ENCODE peak calls at places on chromosomes 2 and 18, in eight cellular contexts. One of them, this sample, is unnamed.

GRCh38 chr2:43136862-43137261 is 89.5 kb downstream of the ZFP36L2 start:
- DNase-seq in SW480: no peak
- DNase-seq in anterior cingulate cortex: no peak
- DNase-seq in EH: no peak
- DNase-seq in AG04449: no peak
- DNase-seq in HFFc6: no peak
- DNase-seq in NCI-H2081: no peak
- DNase-seq in CD8-positive, alpha-beta T cell: peak; percentile 84
- DNase-seq in this sample: no peak

GRCh38 chr2:102166189-102166845 is 20.5 kb upstream of the IL1RL2 start:
- DNase-seq in AG04449: peak; percentile 42
- DNase-seq in HFFc6: peak; percentile 74
- DNase-seq in SW480: peak; percentile 69
- DNase-seq in anterior cingulate cortex: no peak
- DNase-seq in CD8-positive, alpha-beta T cell: no peak
- DNase-seq in EH: peak; percentile 83
- DNase-seq in NCI-H2081: no peak
- DNase-seq in this sample: peak; percentile 36

GRCh38 chr2:129056309-129056958 is 737.8 kb upstream of the HS6ST1 start:
- DNase-seq in AG04449: no peak
- DNase-seq in NCI-H2081: no peak
- DNase-seq in HFFc6: no peak
- DNase-seq in anterior cingulate cortex: no peak
- DNase-seq in CD8-positive, alpha-beta T cell: no peak
- DNase-seq in EH: no peak
- DNase-seq in SW480: no peak
- DNase-seq in this sample: peak; percentile 97

GRCh38 chr2:203706403-203706802 is at the start of gene CD28:
- DNase-seq in CD8-positive, alpha-beta T cell: peak; percentile 89
- DNase-seq in EH: no peak
- DNase-seq in HFFc6: no peak
- DNase-seq in NCI-H2081: no peak
- DNase-seq in anterior cingulate cortex: no peak
- DNase-seq in AG04449: no peak
- DNase-seq in SW480: no peak
- DNase-seq in this sample: no peak

GRCh38 chr2:27071277-27071989 is at the start of gene OST4:
- DNase-seq in HFFc6: peak; percentile 92
- DNase-seq in anterior cingulate cortex: peak; percentile 71
- DNase-seq in SW480: peak; percentile 90
- DNase-seq in CD8-positive, alpha-beta T cell: peak; percentile 89
- DNase-seq in EH: peak; percentile 94
- DNase-seq in NCI-H2081: peak; percentile 95
- DNase-seq in AG04449: peak; percentile 56
- DNase-seq in this sample: peak; percentile 93

GRCh38 chr2:169361706-169362345 is 508 bp downstream of the LRP2 start:
- DNase-seq in EH: no peak
- DNase-seq in NCI-H2081: no peak
- DNase-seq in anterior cingulate cortex: no peak
- DNase-seq in SW480: peak; percentile 16
- DNase-seq in HFFc6: no peak
- DNase-seq in CD8-positive, alpha-beta T cell: no peak
- DNase-seq in AG04449: no peak
- DNase-seq in this sample: no peak

GRCh38 chr2:212379103-212379502 is 159.5 kb downstream of the ERBB4 start:
- DNase-seq in anterior cingulate cortex: no peak
- DNase-seq in SW480: no peak
- DNase-seq in EH: no peak
- DNase-seq in HFFc6: no peak
- DNase-seq in CD8-positive, alpha-beta T cell: no peak
- DNase-seq in NCI-H2081: no peak
- DNase-seq in AG04449: no peak
- DNase-seq in this sample: no peak

GRCh38 chr18:43680096-43680495 is 402.8 kb upstream of the SYT4 start:
- DNase-seq in NCI-H2081: no peak
- DNase-seq in SW480: no peak
- DNase-seq in EH: peak; percentile 58
- DNase-seq in CD8-positive, alpha-beta T cell: no peak
- DNase-seq in HFFc6: no peak
- DNase-seq in anterior cingulate cortex: no peak
- DNase-seq in AG04449: no peak
- DNase-seq in this sample: no peak

GRCh38 chr2:26782876-26783704 is 2.8 kb upstream of the CENPA start:
- DNase-seq in NCI-H2081: no peak
- DNase-seq in AG04449: no peak
- DNase-seq in anterior cingulate cortex: no peak
- DNase-seq in SW480: no peak
- DNase-seq in CD8-positive, alpha-beta T cell: no peak
- DNase-seq in HFFc6: no peak
- DNase-seq in EH: no peak
- DNase-seq in this sample: no peak

GRCh38 chr2:207825958-207826330 is 56.2 kb upstream of the FZD5 start:
- DNase-seq in EH: no peak
- DNase-seq in SW480: no peak
- DNase-seq in HFFc6: no peak
- DNase-seq in anterior cingulate cortex: no peak
- DNase-seq in AG04449: no peak
- DNase-seq in CD8-positive, alpha-beta T cell: no peak
- DNase-seq in NCI-H2081: no peak
- DNase-seq in this sample: no peak

GRCh38 chr2:122749347-122749850 is 993.9 kb downstream of the TSN start:
- DNase-seq in NCI-H2081: no peak
- DNase-seq in SW480: no peak
- DNase-seq in CD8-positive, alpha-beta T cell: no peak
- DNase-seq in AG04449: no peak
- DNase-seq in HFFc6: no peak
- DNase-seq in EH: no peak
- DNase-seq in anterior cingulate cortex: no peak
- DNase-seq in this sample: no peak

GRCh38 chr2:230664844-230665243 is 47.8 kb upstream of the CAB39 start:
- DNase-seq in HFFc6: no peak
- DNase-seq in AG04449: no peak
- DNase-seq in NCI-H2081: no peak
- DNase-seq in anterior cingulate cortex: no peak
- DNase-seq in SW480: no peak
- DNase-seq in EH: no peak
- DNase-seq in CD8-positive, alpha-beta T cell: no peak
- DNase-seq in this sample: no peak

GRCh38 chr2:27271631-27272340 is 3.4 kb upstream of the DNAJC5G start:
- DNase-seq in CD8-positive, alpha-beta T cell: no peak
- DNase-seq in anterior cingulate cortex: no peak
- DNase-seq in HFFc6: no peak
- DNase-seq in AG04449: no peak
- DNase-seq in EH: no peak
- DNase-seq in NCI-H2081: no peak
- DNase-seq in SW480: no peak
- DNase-seq in this sample: no peak

GRCh38 chr2:240701091-240701735 is 9.5 kb downstream of the AQP12A start:
- DNase-seq in NCI-H2081: no peak
- DNase-seq in CD8-positive, alpha-beta T cell: no peak
- DNase-seq in EH: no peak
- DNase-seq in SW480: no peak
- DNase-seq in anterior cingulate cortex: no peak
- DNase-seq in AG04449: no peak
- DNase-seq in HFFc6: no peak
- DNase-seq in this sample: no peak

GRCh38 chr2:159518321-159519005 is 97.9 kb downstream of the BAZ2B start:
- DNase-seq in CD8-positive, alpha-beta T cell: no peak
- DNase-seq in NCI-H2081: no peak
- DNase-seq in SW480: no peak
- DNase-seq in AG04449: no peak
- DNase-seq in anterior cingulate cortex: no peak
- DNase-seq in HFFc6: no peak
- DNase-seq in EH: no peak
- DNase-seq in this sample: peak; percentile 8

GRCh38 chr2:23504591-23504990 is 119.6 kb downstream of the KLHL29 start:
- DNase-seq in SW480: no peak
- DNase-seq in AG04449: no peak
- DNase-seq in EH: no peak
- DNase-seq in NCI-H2081: no peak
- DNase-seq in anterior cingulate cortex: no peak
- DNase-seq in CD8-positive, alpha-beta T cell: no peak
- DNase-seq in HFFc6: no peak
- DNase-seq in this sample: no peak

GRCh38 chr18:44943201-44943881 is 262.7 kb downstream of the SETBP1 start:
- DNase-seq in NCI-H2081: no peak
- DNase-seq in SW480: no peak
- DNase-seq in HFFc6: no peak
- DNase-seq in EH: peak; percentile 75
- DNase-seq in CD8-positive, alpha-beta T cell: no peak
- DNase-seq in anterior cingulate cortex: no peak
- DNase-seq in AG04449: peak; percentile 56
- DNase-seq in this sample: no peak

GRCh38 chr2:104443137-104443536 is 410.8 kb upstream of the POU3F3 start:
- DNase-seq in AG04449: no peak
- DNase-seq in EH: no peak
- DNase-seq in HFFc6: no peak
- DNase-seq in NCI-H2081: no peak
- DNase-seq in CD8-positive, alpha-beta T cell: no peak
- DNase-seq in SW480: no peak
- DNase-seq in anterior cingulate cortex: no peak
- DNase-seq in this sample: no peak

GRCh38 chr18:66495844-66496243 is 108.0 kb downstream of the CDH19 start:
- DNase-seq in HFFc6: no peak
- DNase-seq in EH: no peak
- DNase-seq in AG04449: no peak
- DNase-seq in NCI-H2081: peak; percentile 73
- DNase-seq in anterior cingulate cortex: no peak
- DNase-seq in CD8-positive, alpha-beta T cell: no peak
- DNase-seq in SW480: peak; percentile 39
- DNase-seq in this sample: peak; percentile 7

GRCh38 chr2:177143444-177143843 is 69.2 kb upstream of the HNRNPA3 start:
- DNase-seq in anterior cingulate cortex: no peak
- DNase-seq in NCI-H2081: no peak
- DNase-seq in AG04449: peak; percentile 44
- DNase-seq in HFFc6: peak; percentile 75
- DNase-seq in SW480: peak; percentile 42
- DNase-seq in CD8-positive, alpha-beta T cell: no peak
- DNase-seq in EH: peak; percentile 69
- DNase-seq in this sample: peak; percentile 37